ENCODE peak calls at places on chromosome 19, in five cellular contexts. G is A549, A is GM12878, C is K562, T is HepG2. O is an unnamed sample.
A peak's percentile ranks its signal among the peaks of the same experiment; 100 is the strongest.

GRCh38 chr19:48511800-48512503 is at the start of gene LMTK3:
- DNase-seq in G (peak; percentile 85), A (no peak), C (peak; percentile 75), T (no peak), O (peak; percentile 87)

GRCh38 chr19:10260141-10260584 is 8.1 kb downstream of the MRPL4 start:
- DNase-seq in G (no peak), A (no peak), C (peak; percentile 7), T (peak; percentile 30), O (no peak)

GRCh38 chr19:41999071-41999877 is 5.2 kb upstream of the ATP1A3 start:
- DNase-seq in G (peak; percentile 54), A (no peak), C (no peak), T (no peak), O (peak; percentile 80)

GRCh38 chr19:10780368-10780767 is 55.6 kb downstream of the TMED1 start:
- DNase-seq in G (no peak), A (no peak), C (no peak), T (no peak), O (no peak)

GRCh38 chr19:7527516-7528191 is 5.2 kb downstream of the MCOLN1 start:
- DNase-seq in G (no peak), A (no peak), C (no peak), T (no peak), O (no peak)

GRCh38 chr19:2740314-2740656 is 468 bp upstream of the SLC39A3 start:
- DNase-seq in G (no peak), A (no peak), C (no peak), T (no peak), O (no peak)

GRCh38 chr19:17327654-17328516 is 6.8 kb downstream of the ANO8 start:
- DNase-seq in G (no peak), A (no peak), C (peak; percentile 82), T (peak; percentile 13), O (peak; percentile 98)

GRCh38 chr19:43634516-43634876 is 5.2 kb downstream of the CADM4 start:
- DNase-seq in G (no peak), A (no peak), C (no peak), T (no peak), O (peak; percentile 83)

GRCh38 chr19:48418317-48419064 is 25.0 kb downstream of the GRIN2D start:
- DNase-seq in G (peak; percentile 58), A (no peak), C (peak; percentile 37), T (no peak), O (peak; percentile 60)

GRCh38 chr19:42985588-42985987 is 40.7 kb downstream of the PSG11 start:
- DNase-seq in G (no peak), A (no peak), C (no peak), T (no peak), O (no peak)

GRCh38 chr19:46823049-46823448 is 27.6 kb downstream of the AP2S1 start:
- DNase-seq in G (no peak), A (no peak), C (no peak), T (no peak), O (no peak)

GRCh38 chr19:50368649-50369570 is 3.5 kb upstream of the NAPSA start:
- DNase-seq in G (peak; percentile 95), A (peak; percentile 78), C (peak; percentile 88), T (peak; percentile 62), O (peak; percentile 93)

GRCh38 chr19:8262431-8262830 is 45.7 kb downstream of the CD320 start:
- DNase-seq in G (no peak), A (no peak), C (no peak), T (no peak), O (no peak)

GRCh38 chr19:17058236-17058635 is 17.0 kb downstream of the HAUS8 start:
- DNase-seq in G (no peak), A (no peak), C (no peak), T (no peak), O (no peak)

GRCh38 chr19:17721821-17722220 is 2.5 kb downstream of the MAP1S start:
- DNase-seq in G (no peak), A (no peak), C (no peak), T (no peak), O (no peak)

GRCh38 chr19:55647732-55648656 is at the start of gene CCDC106:
- DNase-seq in G (peak; percentile 80), A (no peak), C (peak; percentile 86), T (peak; percentile 55), O (peak; percentile 96)

GRCh38 chr19:50688766-50689165 is 30.8 kb downstream of the SHANK1 start:
- DNase-seq in G (no peak), A (no peak), C (no peak), T (no peak), O (no peak)

DNA sequence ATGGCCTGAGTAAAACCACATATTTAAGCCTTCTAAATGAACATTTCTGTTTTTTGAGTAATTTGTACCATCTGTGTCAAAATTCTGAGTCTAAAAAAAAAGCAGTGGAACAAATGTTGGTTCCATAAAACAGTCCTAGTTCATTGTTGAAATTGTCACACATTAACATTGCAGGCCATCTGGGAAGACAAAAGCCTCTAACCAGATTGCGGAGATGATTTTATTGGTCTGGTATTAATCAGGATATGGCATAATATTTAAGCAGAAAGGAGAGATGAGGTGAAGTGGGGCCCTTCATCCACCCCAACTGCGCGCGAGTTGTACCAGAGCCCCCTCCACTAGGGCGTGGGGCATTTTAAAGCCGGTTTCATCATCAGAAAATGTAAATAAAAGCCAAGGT is 169.0 kb downstream of the URI1 start:
- DNase-seq in G (no peak), A (no peak), C (no peak), T (no peak), O (no peak)
- H3K4me1 ChIP-seq in G (no peaks in the 10 kb centered on the region), A (no peaks in the 10 kb centered on the region), C (no peaks in the 10 kb centered on the region), T (peaks cover 11% of the 10 kb centered on the region), O (no peaks in the 10 kb centered on the region)

DNA sequence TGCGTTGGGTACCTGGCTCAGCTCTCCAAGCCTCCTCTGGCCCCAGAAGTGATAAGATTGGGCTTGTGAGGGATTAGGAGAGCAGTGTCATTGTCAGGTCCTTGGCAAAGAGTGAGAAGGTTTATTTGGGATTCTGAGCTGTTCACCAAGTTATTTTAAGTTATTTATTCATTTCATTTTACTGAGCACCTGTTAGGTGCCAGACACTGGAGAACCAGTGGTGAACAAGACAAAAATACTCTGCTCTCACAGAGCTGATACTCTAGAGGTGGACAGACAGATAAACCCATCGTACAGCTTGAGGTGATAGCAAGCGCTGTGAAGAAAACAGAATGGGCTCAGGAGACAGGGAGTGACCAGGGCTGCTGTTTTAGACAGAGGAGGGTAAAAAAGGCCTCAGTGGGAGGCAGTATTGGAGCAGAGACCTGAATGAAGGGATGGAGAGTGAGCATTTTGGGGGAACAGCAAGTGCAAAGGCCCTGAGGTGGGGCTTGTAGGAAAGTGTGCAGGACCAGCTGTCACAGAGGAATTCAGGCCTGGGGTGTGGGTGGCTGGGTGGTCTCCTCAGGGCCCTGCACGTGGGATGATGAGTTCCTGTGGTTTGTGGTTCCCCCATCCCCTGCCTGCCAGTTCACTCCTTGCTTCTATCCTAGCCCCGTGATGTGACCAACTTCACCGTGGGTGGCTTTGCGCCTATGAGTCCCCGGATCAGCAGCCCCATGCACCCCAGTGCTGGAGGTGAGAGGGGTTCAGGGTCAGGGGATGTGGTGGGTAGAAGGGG is 8.7 kb upstream of the TIMM50 start:
- DNase-seq in G (no peak), A (no peak), C (no peak), T (no peak), O (no peak)
- TF ChIP-seq JUNB in G (no peak), A (no peak), C (no peak), T (no peak), O (no peak)

GRCh38 chr19:14979498-14980255 is at the start of gene SLC1A6:
- DNase-seq in G (no peak), A (no peak), C (no peak), T (no peak), O (peak; percentile 83)
- TF ChIP-seq REST in G (no peak), A (no peak), C (no peak), T (no peak), O (no peak)

DNA sequence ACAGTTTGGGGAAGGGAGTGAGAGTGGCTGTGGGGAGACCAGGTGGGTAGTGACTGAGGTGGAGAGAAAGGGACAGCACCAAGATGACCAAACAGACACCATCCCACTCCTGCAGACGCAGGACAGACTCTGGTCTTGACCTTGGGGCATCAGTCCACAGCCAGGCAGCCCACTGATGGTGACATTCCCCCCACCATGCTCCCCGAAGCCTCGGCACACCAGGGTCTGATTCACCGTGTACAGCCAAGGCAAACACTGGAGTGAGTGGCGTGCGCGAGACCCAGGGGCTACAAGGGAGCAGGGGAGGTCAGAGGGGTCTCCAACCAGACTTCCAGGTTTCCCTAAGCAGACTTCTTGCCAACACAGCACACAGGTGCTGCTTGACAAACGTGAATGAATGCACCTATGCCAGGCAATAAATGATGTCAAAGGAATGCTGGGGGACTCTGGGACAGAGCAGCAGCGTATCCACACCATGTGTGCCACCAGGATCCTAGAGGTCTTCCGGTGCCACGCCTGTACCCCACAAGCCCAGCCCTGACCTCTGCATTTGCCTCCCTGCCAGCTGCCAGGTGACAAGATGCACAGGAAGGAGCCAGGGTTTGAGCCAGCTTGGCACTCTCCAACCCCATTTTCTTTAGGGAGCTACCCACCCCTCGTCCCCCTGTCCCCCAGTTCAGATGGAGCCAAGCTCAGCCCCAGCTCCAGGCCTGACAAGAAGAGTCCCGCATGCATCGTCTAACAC is 18.5 kb downstream of the RANBP3 start:
- DNase-seq in G (no peak), A (no peak), C (no peak), T (no peak), O (no peak)
- H3K4me1 ChIP-seq in G (peaks cover 22% of the 10 kb centered on the region), A (peaks cover 23% of the 10 kb centered on the region), C (peaks cover 48% of the 10 kb centered on the region), T (peaks cover 100% of the 10 kb centered on the region), O (peaks cover 59% of the 10 kb centered on the region)

GRCh38 chr19:31348416-31349159 is 648 bp downstream of the TSHZ3 start:
- DNase-seq in G (peak; percentile 47), A (no peak), C (no peak), T (no peak), O (peak; percentile 39)
- TF ChIP-seq JUNB in G (no peak), A (no peak), C (no peak), T (no peak), O (no peak)

DNA sequence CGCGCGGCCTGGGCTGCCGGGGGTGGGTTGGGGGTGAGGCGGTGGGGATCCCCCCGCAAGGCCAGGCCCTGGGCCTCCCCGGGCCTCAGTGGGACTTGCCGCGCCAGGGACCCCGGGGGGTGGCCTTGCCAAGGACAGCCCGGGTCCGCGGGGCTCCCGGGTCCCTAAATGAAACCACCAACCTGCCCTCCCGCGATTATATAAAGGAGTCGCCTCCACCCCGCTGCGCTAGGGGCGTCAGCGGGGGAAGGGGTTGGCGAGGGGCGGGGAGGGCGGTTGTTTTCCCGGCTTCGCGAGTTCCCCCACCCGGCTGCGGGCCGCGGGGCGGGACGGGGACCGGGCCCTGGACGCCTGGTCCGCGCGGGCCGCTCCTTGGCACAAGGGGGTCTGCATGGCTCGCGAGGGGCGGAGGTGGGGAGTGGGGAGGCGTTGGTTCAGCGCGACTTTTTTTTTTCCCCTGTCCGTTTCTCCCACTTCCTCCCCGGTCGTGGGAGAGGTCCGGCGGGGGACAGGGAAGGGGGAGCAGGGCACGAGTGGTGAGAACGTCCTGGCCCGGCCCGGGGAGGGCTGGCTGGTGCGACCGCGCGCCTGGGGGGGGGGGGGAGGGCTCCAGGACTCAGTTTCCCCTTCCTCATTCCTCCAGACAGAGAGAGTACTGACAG is 828 bp upstream of the ZBTB7A start:
- DNase-seq in G (no peak), A (no peak), C (peak; percentile 87), T (no peak), O (no peak)
- TF ChIP-seq REST in G (no peak), A (no peak), C (no peak), T (no peak), O (no peak)